ENCODE peak calls at places on chromosomes 12 and 14, in seven cellular contexts. U, G, E, V, R, B and M are unnamed samples.
A peak's percentile ranks its signal among the peaks of the same experiment; 100 is the strongest.

GRCh38 chr12:124379938-124380754 is 85.3 kb downstream of the RFLNA start:
- DNase-seq in U (peak; percentile 85), G (peak; percentile 88), E (peak; percentile 62), V (peak; percentile 50), R (no peak), B (peak; percentile 89), M (peak; percentile 64)

GRCh38 chr12:106918746-106919145 is 37.0 kb upstream of the TMEM263 start:
- DNase-seq in U (peak; percentile 43), G (no peak), E (no peak), V (no peak), R (peak; percentile 62), B (peak; percentile 8), M (no peak)

GRCh38 chr12:26196424-26196722 is 1.0 kb downstream of the SSPN start:
- DNase-seq in U (no peak), G (no peak), E (no peak), V (no peak), R (no peak), B (peak; percentile 25), M (no peak)

GRCh38 chr14:88384653-88385205 is 728 bp upstream of the SPATA7 start:
- DNase-seq in U (no peak), G (no peak), E (no peak), V (no peak), R (peak; percentile 6), B (no peak), M (no peak)

GRCh38 chr12:105721915-105722314 is 391.4 kb downstream of the C12orf75 start:
- DNase-seq in U (no peak), G (no peak), E (no peak), V (no peak), R (no peak), B (no peak), M (no peak)

GRCh38 chr14:39376671-39377403 is 55.4 kb downstream of the FBXO33 start:
- DNase-seq in U (peak; percentile 48), G (no peak), E (no peak), V (no peak), R (peak; percentile 32), B (peak; percentile 40), M (no peak)

GRCh38 chr12:78674311-78675085 is 190.1 kb upstream of the SYT1 start:
- DNase-seq in U (no peak), G (no peak), E (no peak), V (no peak), R (peak; percentile 67), B (peak; percentile 56), M (peak; percentile 56)

GRCh38 chr12:56581418-56582145 is 48.5 kb downstream of the BAZ2A start:
- DNase-seq in U (no peak), G (peak; percentile 83), E (no peak), V (no peak), R (no peak), B (peak; percentile 69), M (no peak)

GRCh38 chr12:10910380-10910779 is 1.0 kb upstream of the TAS2R13 start:
- DNase-seq in U (no peak), G (no peak), E (no peak), V (no peak), R (no peak), B (no peak), M (no peak)

GRCh38 chr14:75310295-75311059 is 31.8 kb downstream of the FOS start:
- DNase-seq in U (peak; percentile 80), G (peak; percentile 94), E (peak; percentile 91), V (peak; percentile 74), R (peak; percentile 69), B (peak; percentile 86), M (peak; percentile 66)

DNA sequence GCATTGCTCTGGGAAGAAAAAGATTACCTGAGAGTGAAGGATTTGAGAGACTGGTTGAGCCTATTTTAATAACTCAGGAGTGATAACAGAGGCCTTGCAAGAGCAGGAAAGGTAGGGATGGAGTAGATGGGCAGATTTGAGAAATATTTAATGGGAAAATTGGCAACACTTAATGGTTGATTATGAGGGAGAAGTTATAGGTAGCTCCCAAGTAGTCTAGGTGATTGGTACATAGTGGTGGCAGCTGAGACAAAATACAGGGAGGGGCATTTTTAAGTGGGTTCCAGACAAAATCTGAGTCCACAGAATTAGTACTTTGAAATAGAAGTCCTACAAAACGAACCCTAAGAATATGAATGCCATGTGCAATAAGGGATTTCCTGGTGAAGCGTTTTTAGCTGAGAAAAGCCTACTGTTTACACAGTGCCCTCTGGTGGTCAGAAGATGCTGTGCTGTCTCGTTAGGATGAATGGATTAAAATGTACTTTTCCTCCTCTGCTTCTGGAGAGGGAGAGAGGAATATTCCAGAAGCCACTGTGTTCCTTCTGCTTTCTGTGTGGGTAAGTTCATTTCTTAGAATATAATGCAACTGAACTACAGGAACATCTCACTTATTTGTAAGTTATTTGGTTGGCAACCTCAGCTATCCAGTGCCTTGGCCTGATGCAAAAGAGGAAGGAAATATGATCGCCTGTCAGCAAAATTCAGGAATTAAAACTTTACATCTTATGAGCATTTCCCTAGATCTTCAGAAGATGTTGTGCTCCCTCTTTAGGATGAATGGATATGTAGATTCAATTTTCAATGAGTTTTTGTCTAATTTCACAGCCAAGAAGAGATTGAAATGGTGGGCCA is 6.5 kb downstream of the ZBTB1 start:
- DNase-seq in U (peak; percentile 76), G (no peak), E (no peak), V (peak; percentile 76), R (peak; percentile 84), B (peak; percentile 73), M (peak; percentile 39)
- H3K4me3 ChIP-seq in U (no peak overlapping the region), G (no peak overlapping the region), E (no peak overlapping the region), V (no peak overlapping the region), R (no peak overlapping the region), B (no peak overlapping the region), M (no peak overlapping the region)

GRCh38 chr12:76028649-76029277 is 2.8 kb downstream of the PHLDA1 start:
- DNase-seq in U (no peak), G (no peak), E (no peak), V (no peak), R (no peak), B (no peak), M (no peak)
- H3K27ac ChIP-seq in U (peak overlapping the region; percentile 90), G (peak overlapping the region; percentile 28), E (peak overlapping the region; percentile 90), V (no peak overlapping the region), R (no peak overlapping the region), B (peak overlapping the region; percentile 98), M (no peak overlapping the region)

DNA sequence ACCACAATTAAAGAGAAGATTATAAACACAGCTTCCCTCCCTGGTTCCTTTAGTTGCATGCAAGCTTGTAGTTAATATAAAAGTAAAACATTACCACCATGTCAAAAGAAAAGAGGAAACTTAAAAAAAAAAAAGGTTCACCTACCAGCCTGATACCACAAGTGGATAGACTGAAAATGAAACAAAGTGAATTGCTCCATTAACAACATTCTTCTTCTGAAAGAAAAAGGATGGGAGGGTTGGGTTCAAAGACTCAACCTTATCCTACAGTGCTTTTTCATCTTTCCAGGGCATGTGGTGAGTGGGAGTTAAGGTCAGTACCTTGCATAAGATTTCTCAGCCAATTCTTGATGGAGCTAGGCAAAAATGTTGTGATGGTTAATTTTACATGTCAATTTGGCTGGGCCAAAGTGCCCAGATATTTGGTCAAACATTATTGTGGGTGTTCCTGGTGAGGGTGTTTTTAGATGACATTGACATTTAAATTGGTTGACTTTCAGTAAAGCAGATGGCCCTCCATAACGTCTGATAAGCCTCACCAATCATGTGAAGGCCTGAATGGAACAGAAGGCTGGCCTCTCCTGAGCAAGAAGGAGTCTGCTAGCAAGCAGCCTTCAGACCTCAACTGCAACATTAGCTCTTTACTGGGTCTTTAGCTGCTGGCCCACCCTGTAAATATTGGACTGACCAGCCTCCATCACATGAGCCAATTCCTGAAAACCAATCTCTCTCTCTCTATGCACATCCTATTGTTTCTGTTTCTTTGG is 28.8 kb downstream of the VCPKMT start:
- DNase-seq in U (no peak), G (no peak), E (no peak), V (no peak), R (no peak), B (no peak), M (no peak)
- H3K4me3 ChIP-seq in U (no peak overlapping the region), G (no peak overlapping the region), E (no peak overlapping the region), V (no peak overlapping the region), R (no peak overlapping the region), B (no peak overlapping the region), M (no peak overlapping the region)

DNA sequence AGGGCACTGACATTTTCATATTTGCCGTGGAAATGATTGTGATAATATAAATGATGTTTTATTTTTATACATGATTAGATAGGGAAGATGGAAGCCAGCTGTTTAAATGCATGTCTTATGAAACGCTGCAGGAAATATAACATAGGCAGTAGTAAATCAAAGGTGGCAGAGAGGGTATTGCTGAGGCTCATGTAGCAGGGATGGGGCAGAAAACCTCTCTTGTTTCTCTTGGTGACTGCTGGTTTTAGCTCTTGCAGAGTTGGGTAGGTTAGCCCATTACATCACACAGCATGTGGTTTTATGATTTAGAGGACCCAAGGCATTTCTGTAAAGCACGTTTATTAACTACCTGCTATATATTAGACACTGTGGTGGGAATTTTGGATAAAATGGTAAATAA is 21.8 kb downstream of the NUBPL start:
- DNase-seq in U (no peak), G (no peak), E (no peak), V (no peak), R (no peak), B (no peak), M (no peak)
- H3K27ac ChIP-seq in U (no peak overlapping the region), G (peak overlapping the region; percentile 46), E (peak overlapping the region; percentile 15), V (no peak overlapping the region), R (no peak overlapping the region), B (no peak overlapping the region), M (peak overlapping the region; percentile 67)

GRCh38 chr12:72274926-72275325 is 2.8 kb downstream of the TRHDE start:
- DNase-seq in U (no peak), G (no peak), E (no peak), V (no peak), R (peak; percentile 15), B (peak; percentile 79), M (no peak)

GRCh38 chr12:72273851-72274284 is 1.7 kb downstream of the TRHDE start:
- DNase-seq in U (no peak), G (peak; percentile 54), E (peak; percentile 12), V (no peak), R (peak; percentile 27), B (no peak), M (no peak)

GRCh38 chr12:72271741-72272661 is at the start of gene TRHDE:
- DNase-seq in U (peak; percentile 17), G (peak; percentile 77), E (peak; percentile 23), V (no peak), R (peak; percentile 84), B (peak; percentile 60), M (peak; percentile 38)

GRCh38 chr12:72272731-72273498 is 745 bp downstream of the TRHDE start:
- DNase-seq in U (no peak), G (peak; percentile 68), E (peak; percentile 18), V (no peak), R (peak; percentile 54), B (peak; percentile 58), M (no peak)

GRCh38 chr12:72273499-72273837 is 1.3 kb downstream of the TRHDE start:
- DNase-seq in U (no peak), G (peak; percentile 54), E (no peak), V (no peak), R (no peak), B (no peak), M (no peak)
- H3K4me3 ChIP-seq in U (peak overlapping the region; percentile 49), G (peak overlapping the region; percentile 60), E (peak overlapping the region; percentile 52), V (peak overlapping the region; percentile 53), R (peak overlapping the region; percentile 80), B (peak overlapping the region; percentile 92), M (peak overlapping the region; percentile 68)

GRCh38 chr12:64744422-64745258 is 14.6 kb downstream of the GNS start:
- DNase-seq in U (peak; percentile 12), G (no peak), E (no peak), V (no peak), R (no peak), B (peak; percentile 39), M (no peak)
- H3K27ac ChIP-seq in U (no peak overlapping the region), G (no peak overlapping the region), E (no peak overlapping the region), V (no peak overlapping the region), R (no peak overlapping the region), B (no peak overlapping the region), M (no peak overlapping the region)